ENCODE peak calls at places on chromosomes 6 and 20, in four cellular contexts. One of them, this sample, is unnamed.

GRCh38 chr6:132798820-132799538 is 542 bp upstream of the SLC18B1 start:
- DNase-seq in Calu3: peak; percentile 86
- DNase-seq in NCI-H2081: peak; percentile 85
- DNase-seq in NCI-H69: peak; percentile 88
- DNase-seq in this sample: peak; percentile 94

GRCh38 chr6:22248513-22249308 is 48.1 kb downstream of the PRL start:
- DNase-seq in NCI-H2081: no peak
- DNase-seq in Calu3: peak; percentile 41
- DNase-seq in NCI-H69: peak; percentile 40
- DNase-seq in this sample: peak; percentile 80

GRCh38 chr6:145814035-145814500 is 527 bp downstream of the FBXO30 start:
- DNase-seq in NCI-H2081: peak; percentile 45
- DNase-seq in NCI-H69: peak; percentile 68
- DNase-seq in Calu3: peak; percentile 12
- DNase-seq in this sample: peak; percentile 57

GRCh38 chr20:34179636-34180360 is 61.4 kb upstream of the ASIP start:
- DNase-seq in NCI-H2081: no peak
- DNase-seq in Calu3: peak; percentile 76
- DNase-seq in NCI-H69: no peak
- DNase-seq in this sample: no peak

GRCh38 chr20:62359491-62360121 is 7.5 kb downstream of the LAMA5 start:
- DNase-seq in Calu3: peak; percentile 88
- DNase-seq in NCI-H69: peak; percentile 73
- DNase-seq in NCI-H2081: no peak
- DNase-seq in this sample: no peak

GRCh38 chr6:14328163-14328562 is 210.6 kb downstream of the CD83 start:
- DNase-seq in Calu3: no peak
- DNase-seq in NCI-H69: no peak
- DNase-seq in NCI-H2081: no peak
- DNase-seq in this sample: no peak

GRCh38 chr6:73236147-73236750 is 11.0 kb upstream of the KHDC1L start:
- DNase-seq in NCI-H2081: no peak
- DNase-seq in Calu3: no peak
- DNase-seq in NCI-H69: no peak
- DNase-seq in this sample: no peak

GRCh38 chr6:157768304-157768703 is 54.7 kb upstream of the SNX9 start:
- DNase-seq in NCI-H69: no peak
- DNase-seq in NCI-H2081: no peak
- DNase-seq in Calu3: no peak
- DNase-seq in this sample: no peak

GRCh38 chr6:141174932-141175331 is 957.8 kb upstream of the GJE1 start:
- DNase-seq in NCI-H69: no peak
- DNase-seq in Calu3: no peak
- DNase-seq in NCI-H2081: no peak
- DNase-seq in this sample: no peak

GRCh38 chr6:7975764-7976146 is 65.2 kb upstream of the TXNDC5 start:
- DNase-seq in Calu3: peak; percentile 5
- DNase-seq in NCI-H69: peak; percentile 79
- DNase-seq in NCI-H2081: no peak
- DNase-seq in this sample: peak; percentile 65

GRCh38 chr6:43983632-43984031 is 143.6 kb downstream of the MRPL14 start:
- DNase-seq in NCI-H2081: peak; percentile 39
- DNase-seq in NCI-H69: peak; percentile 99
- DNase-seq in Calu3: no peak
- DNase-seq in this sample: peak; percentile 95

GRCh38 chr6:168192195-168192900 is 113.3 kb upstream of the FRMD1 start:
- DNase-seq in NCI-H2081: peak; percentile 79
- DNase-seq in Calu3: no peak
- DNase-seq in NCI-H69: peak; percentile 78
- DNase-seq in this sample: no peak

GRCh38 chr6:110044093-110044492 is 66.0 kb downstream of the GPR6 start:
- DNase-seq in Calu3: no peak
- DNase-seq in NCI-H69: peak; percentile 46
- DNase-seq in NCI-H2081: no peak
- DNase-seq in this sample: no peak

GRCh38 chr20:8019178-8019997 is at the start of gene TMX4:
- DNase-seq in NCI-H2081: peak; percentile 97
- DNase-seq in Calu3: peak; percentile 93
- DNase-seq in NCI-H69: peak; percentile 99
- DNase-seq in this sample: peak; percentile 100

GRCh38 chr6:2166717-2167116 is 78.7 kb downstream of the GMDS start:
- DNase-seq in NCI-H2081: no peak
- DNase-seq in NCI-H69: peak; percentile 61
- DNase-seq in Calu3: no peak
- DNase-seq in this sample: no peak

GRCh38 chr6:131821408-131821807 is 13.6 kb downstream of the ENPP1 start:
- DNase-seq in Calu3: no peak
- DNase-seq in NCI-H2081: no peak
- DNase-seq in NCI-H69: no peak
- DNase-seq in this sample: no peak

GRCh38 chr6:151370509-151371078 is 20.8 kb downstream of the ZBTB2 start:
- DNase-seq in NCI-H69: no peak
- DNase-seq in NCI-H2081: no peak
- DNase-seq in Calu3: no peak
- DNase-seq in this sample: no peak

GRCh38 chr20:4227085-4227821 is 211.9 kb upstream of the RNF24 start:
- DNase-seq in NCI-H69: no peak
- DNase-seq in Calu3: peak; percentile 35
- DNase-seq in NCI-H2081: no peak
- DNase-seq in this sample: no peak